ENCODE peak calls at places on chromosomes 1 and 21, in six cellular contexts. C is stimulated activated naive CD8-positive, alpha-beta T cell treated with anti-CD3 and anti-CD28 coated beads, Interleukin-15, Interleukin-2, amounts not matched to agents 100 U/mL and 50 U/mL, for 24 hours; W is mucosa of descending colon; B is HTR-8/SVneo; E is stimulated activated CD8-positive, alpha-beta memory T cell treated with anti-CD3 and anti-CD28 coated beads, Interleukin-4, amount 100 ng/mL, for 1 hour; G is activated naive CD8-positive, alpha-beta T cell treated with anti-CD3 and anti-CD28 coated beads, Interleukin-2, amount 10 ng/mL, durations not matched to agents 7 days and 5 days. V is an unnamed sample.
A peak's percentile ranks its signal among the peaks of the same experiment; 100 is the strongest.

GRCh38 chr1:38326135-38326534 is 279.5 kb upstream of the POU3F1 start:
- DNase-seq in C (no peak), G (no peak), E (no peak), W (no peak), B (no peak), V (no peak)

GRCh38 chr1:100396651-100397050 is 44.3 kb downstream of the CDC14A start:
- DNase-seq in E (no peak), B (no peak), W (no peak), G (no peak), C (no peak), V (no peak)

GRCh38 chr1:64864018-64864945 is 102.1 kb downstream of the JAK1 start:
- DNase-seq in B (no peak), E (peak; percentile 22), G (peak; percentile 50), C (peak; percentile 60), W (peak; percentile 64), V (no peak)

GRCh38 chr1:158290571-158290935 is 830 bp downstream of the CD1C start:
- DNase-seq in C (no peak), E (no peak), B (no peak), W (no peak), G (no peak), V (no peak)

GRCh38 chr1:225765982-225766674 is 11.5 kb upstream of the SRP9 start:
- DNase-seq in W (no peak), C (no peak), G (no peak), E (no peak), B (no peak), V (peak; percentile 72)

GRCh38 chr1:26097696-26098095 is 13.9 kb upstream of the PDIK1L start:
- DNase-seq in G (no peak), C (no peak), W (no peak), E (no peak), B (no peak), V (no peak)

GRCh38 chr1:76292418-76293184 is 218.1 kb downstream of the ST6GALNAC3 start:
- DNase-seq in E (no peak), B (no peak), W (no peak), G (no peak), C (no peak), V (no peak)

GRCh38 chr1:230753586-230754251 is 6.5 kb downstream of the CAPN9 start:
- DNase-seq in G (no peak), B (no peak), E (no peak), W (peak; percentile 74), C (peak; percentile 50), V (peak; percentile 93)

GRCh38 chr1:174841747-174842146 is 158.0 kb upstream of the CACYBP start:
- DNase-seq in G (no peak), B (no peak), W (no peak), C (no peak), E (no peak), V (no peak)

GRCh38 chr1:149844650-149845255 is 54.6 kb upstream of the BOLA1 start:
- DNase-seq in C (no peak), E (no peak), W (no peak), G (no peak), B (no peak), V (no peak)

GRCh38 chr1:18142969-18143368 is 35.4 kb downstream of the IGSF21 start:
- DNase-seq in C (no peak), W (no peak), E (no peak), B (no peak), G (no peak), V (no peak)

GRCh38 chr1:167095368-167095767 is 1.5 kb downstream of the STYXL2 start:
- DNase-seq in C (no peak), E (no peak), B (peak; percentile 70), W (no peak), G (no peak), V (peak; percentile 61)

GRCh38 chr1:54291276-54292014 is 91.5 kb downstream of the MRPL37 start:
- DNase-seq in B (no peak), W (no peak), C (no peak), G (no peak), E (no peak), V (no peak)

GRCh38 chr1:47724427-47724999 is 272.7 kb downstream of the TRABD2B start:
- DNase-seq in C (no peak), E (no peak), G (no peak), W (peak; percentile 70), B (no peak), V (no peak)

GRCh38 chr1:209404577-209404976 is 178.9 kb upstream of the CAMK1G start:
- DNase-seq in C (no peak), G (no peak), W (no peak), E (no peak), B (no peak), V (no peak)

GRCh38 chr1:3539707-3540425 is 71.4 kb downstream of the MEGF6 start:
- DNase-seq in C (no peak), E (no peak), B (no peak), G (no peak), W (no peak), V (no peak)

GRCh38 chr1:3651939-3652537 is at the start of gene TP73:
- DNase-seq in W (peak; percentile 39), B (peak; percentile 53), C (no peak), E (no peak), G (no peak), V (peak; percentile 67)

GRCh38 chr21:44881586-44881939 is 8.1 kb upstream of the PTTG1IP start:
- DNase-seq in W (peak; percentile 23), E (no peak), B (no peak), G (no peak), C (no peak), V (no peak)

GRCh38 chr1:188429385-188429784 is 1600.6 kb downstream of the PLA2G4A start:
- DNase-seq in E (no peak), W (no peak), B (no peak), C (no peak), G (no peak), V (no peak)

GRCh38 chr1:204230211-204230610 is 16.4 kb upstream of the GOLT1A start:
- DNase-seq in E (no peak), W (no peak), B (no peak), G (no peak), C (no peak), V (no peak)

GRCh38 chr1:26276432-26276838 is 3.5 kb upstream of the SH3BGRL3 start:
- DNase-seq in B (no peak), G (no peak), W (peak; percentile 62), C (no peak), E (no peak), V (no peak)

GRCh38 chr1:87334351-87335174 is 5.9 kb downstream of the LMO4 start:
- DNase-seq in W (peak; percentile 49), G (peak; percentile 30), B (no peak), C (no peak), E (no peak), V (no peak)

GRCh38 chr1:218298398-218298797 is 13.3 kb downstream of the RRP15 start:
- DNase-seq in G (no peak), C (no peak), W (no peak), B (no peak), E (no peak), V (no peak)

GRCh38 chr1:90881034-90881433 is 140.8 kb downstream of the ZNF644 start:
- DNase-seq in G (no peak), C (no peak), W (no peak), E (no peak), B (no peak), V (no peak)

GRCh38 chr1:119873166-119874025 is 22.9 kb downstream of the ADAM30 start:
- DNase-seq in C (no peak), B (no peak), E (no peak), G (no peak), W (no peak), V (peak; percentile 20)

GRCh38 chr1:36008546-36009197 is 75.2 kb upstream of the TEKT2 start:
- DNase-seq in C (no peak), E (no peak), W (no peak), G (no peak), B (peak; percentile 57), V (no peak)

GRCh38 chr1:109272831-109273547 is 10.0 kb downstream of the PSRC1 start:
- DNase-seq in B (no peak), E (no peak), C (no peak), W (peak; percentile 24), G (no peak), V (no peak)